ENCODE peak calls at places on chromosomes 11 and 22, in four cellular contexts. One of them, this sample, is unnamed.

GRCh38 chr22:45966320-45966891 is 10.6 kb downstream of the WNT7B start:
- DNase-seq in HepG2: no peak
- DNase-seq in WTC11: no peak
- DNase-seq in K562: no peak
- DNase-seq in this sample: no peak

GRCh38 chr22:36356708-36357694 is 30.8 kb downstream of the MYH9 start:
- DNase-seq in WTC11: no peak
- DNase-seq in HepG2: no peak
- DNase-seq in K562: no peak
- DNase-seq in this sample: no peak

GRCh38 chr11:130830563-130830950 is 85.7 kb downstream of the SNX19 start:
- DNase-seq in HepG2: no peak
- DNase-seq in WTC11: no peak
- DNase-seq in K562: no peak
- DNase-seq in this sample: no peak

GRCh38 chr11:36155770-36156485 is 133.3 kb downstream of the COMMD9 start:
- DNase-seq in K562: no peak
- DNase-seq in HepG2: no peak
- DNase-seq in WTC11: no peak
- DNase-seq in this sample: no peak

GRCh38 chr11:134656861-134657540 is 245.0 kb upstream of the B3GAT1 start:
- DNase-seq in WTC11: no peak
- DNase-seq in K562: no peak
- DNase-seq in HepG2: no peak
- DNase-seq in this sample: no peak

GRCh38 chr11:7905961-7906429 is 25.1 kb downstream of the OR10A6 start:
- DNase-seq in HepG2: no peak
- DNase-seq in K562: no peak
- DNase-seq in WTC11: no peak
- DNase-seq in this sample: no peak

GRCh38 chr11:46712874-46713576 is 6.0 kb upstream of the F2 start:
- DNase-seq in HepG2: no peak
- DNase-seq in K562: no peak
- DNase-seq in WTC11: no peak
- DNase-seq in this sample: no peak

GRCh38 chr11:125626381-125626950 is 1.5 kb downstream of the CHEK1 start:
- DNase-seq in WTC11: peak
- DNase-seq in K562: no peak
- DNase-seq in HepG2: peak
- DNase-seq in this sample: no peak

DNA sequence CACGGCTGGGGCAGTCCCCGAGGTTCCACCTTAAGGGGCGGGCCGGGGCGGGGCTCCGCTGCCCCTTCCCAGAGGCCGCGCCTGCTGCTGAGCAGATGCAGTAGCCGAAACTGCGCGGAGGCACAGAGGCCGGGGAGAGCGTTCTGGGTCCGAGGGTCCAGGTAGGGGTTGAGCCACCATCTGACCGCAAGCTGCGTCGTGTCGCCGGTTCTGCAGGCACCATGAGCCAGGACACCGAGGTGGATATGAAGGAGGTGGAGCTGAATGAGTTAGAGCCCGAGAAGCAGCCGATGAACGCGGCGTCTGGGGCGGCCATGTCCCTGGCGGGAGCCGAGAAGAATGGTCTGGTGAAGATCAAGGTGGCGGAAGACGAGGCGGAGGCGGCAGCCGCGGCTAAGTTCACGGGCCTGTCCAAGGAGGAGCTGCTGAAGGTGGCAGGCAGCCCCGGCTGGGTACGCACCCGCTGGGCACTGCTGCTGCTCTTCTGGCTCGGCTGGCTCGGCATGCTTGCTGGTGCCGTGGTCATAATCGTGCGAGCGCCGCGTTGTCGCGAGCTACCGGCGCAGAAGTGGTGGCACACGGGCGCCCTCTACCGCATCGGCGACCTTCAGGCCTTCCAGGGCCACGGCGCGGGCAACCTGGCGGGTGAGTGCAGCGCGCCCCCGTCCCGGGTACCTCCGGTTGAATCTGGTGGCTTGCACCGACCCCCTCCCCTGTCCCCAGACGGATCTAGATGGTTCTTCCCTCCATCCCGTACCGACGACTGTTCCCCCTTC is at the start of gene SLC3A2:
- DNase-seq in K562: peak
- DNase-seq in WTC11: peak
- DNase-seq in HepG2: peak
- DNase-seq in this sample: peak
- TF ChIP-seq SP1 in K562: peak
- TF ChIP-seq SP1 in WTC11: peak
- TF ChIP-seq SP1 in HepG2: peak
- TF ChIP-seq SP1 in this sample: no peak

DNA sequence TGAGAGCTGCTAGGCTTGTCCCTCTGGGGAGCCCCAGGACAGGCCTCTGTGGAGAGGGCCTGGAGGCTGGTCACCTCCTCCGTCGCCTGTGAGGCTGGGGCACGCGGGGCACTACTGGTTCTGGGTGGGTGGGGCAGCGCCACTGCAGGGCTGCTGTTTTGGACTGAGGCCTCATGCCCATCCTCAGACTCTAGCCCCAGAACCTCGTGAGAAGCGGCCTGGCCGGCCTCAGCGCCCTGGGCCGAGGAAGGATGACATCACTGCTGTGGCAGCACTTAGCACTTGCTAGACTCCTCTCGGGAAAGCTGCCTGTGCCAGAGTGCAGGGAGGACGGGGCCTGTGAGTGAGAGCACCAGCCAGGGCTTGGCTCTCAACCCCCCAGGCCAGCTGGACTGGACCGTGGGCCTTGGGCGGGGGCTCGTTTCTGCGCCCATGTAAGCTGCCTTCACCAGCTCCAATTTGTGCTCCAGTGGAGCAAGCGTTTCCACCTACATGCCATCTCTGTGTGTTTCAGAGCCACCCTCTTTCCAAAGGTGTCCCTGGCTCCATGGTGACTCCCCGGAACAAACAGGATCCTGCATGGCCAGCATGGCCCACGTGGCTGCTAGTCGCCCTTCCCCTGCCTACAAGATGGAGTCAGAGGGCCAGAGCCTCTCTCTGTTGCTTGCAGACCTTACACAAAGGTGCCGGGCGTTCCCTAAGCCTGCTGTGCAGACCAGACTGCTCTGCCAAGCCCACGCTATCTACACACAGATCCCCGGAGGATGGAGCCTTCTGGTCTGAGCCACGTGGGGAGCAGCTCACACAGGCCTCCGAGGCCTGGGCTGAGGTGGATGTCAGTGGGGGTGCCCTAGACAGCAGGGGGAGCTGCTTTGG is 102.9 kb downstream of the CTTN start:
- DNase-seq in WTC11: no peak
- DNase-seq in HepG2: no peak
- DNase-seq in K562: no peak
- DNase-seq in this sample: no peak
- TF ChIP-seq ELF4 in WTC11: no peak
- TF ChIP-seq ELF4 in HepG2: no peak
- TF ChIP-seq ELF4 in K562: no peak
- TF ChIP-seq ELF4 in this sample: no peak

GRCh38 chr11:122727101-122727929 is 71.8 kb downstream of the UBASH3B start:
- DNase-seq in HepG2: no peak
- DNase-seq in WTC11: no peak
- DNase-seq in K562: no peak
- DNase-seq in this sample: no peak
- TF ChIP-seq SP1 in HepG2: no peak
- TF ChIP-seq SP1 in WTC11: no peak
- TF ChIP-seq SP1 in K562: no peak
- TF ChIP-seq SP1 in this sample: no peak

GRCh38 chr11:64035081-64035524 is 628 bp upstream of the FLRT1 start:
- DNase-seq in K562: no peak
- DNase-seq in HepG2: no peak
- DNase-seq in WTC11: no peak
- DNase-seq in this sample: no peak

GRCh38 chr11:64037027-64037633 is 1.4 kb downstream of the FLRT1 start:
- DNase-seq in K562: no peak
- DNase-seq in WTC11: no peak
- DNase-seq in HepG2: no peak
- DNase-seq in this sample: no peak

GRCh38 chr11:64035581-64035980 is at the start of gene FLRT1:
- DNase-seq in K562: peak
- DNase-seq in WTC11: no peak
- DNase-seq in HepG2: no peak
- DNase-seq in this sample: peak

GRCh38 chr11:64034411-64034811 is 1.3 kb upstream of the FLRT1 start:
- DNase-seq in WTC11: peak
- DNase-seq in K562: peak
- DNase-seq in HepG2: no peak
- DNase-seq in this sample: no peak

DNA sequence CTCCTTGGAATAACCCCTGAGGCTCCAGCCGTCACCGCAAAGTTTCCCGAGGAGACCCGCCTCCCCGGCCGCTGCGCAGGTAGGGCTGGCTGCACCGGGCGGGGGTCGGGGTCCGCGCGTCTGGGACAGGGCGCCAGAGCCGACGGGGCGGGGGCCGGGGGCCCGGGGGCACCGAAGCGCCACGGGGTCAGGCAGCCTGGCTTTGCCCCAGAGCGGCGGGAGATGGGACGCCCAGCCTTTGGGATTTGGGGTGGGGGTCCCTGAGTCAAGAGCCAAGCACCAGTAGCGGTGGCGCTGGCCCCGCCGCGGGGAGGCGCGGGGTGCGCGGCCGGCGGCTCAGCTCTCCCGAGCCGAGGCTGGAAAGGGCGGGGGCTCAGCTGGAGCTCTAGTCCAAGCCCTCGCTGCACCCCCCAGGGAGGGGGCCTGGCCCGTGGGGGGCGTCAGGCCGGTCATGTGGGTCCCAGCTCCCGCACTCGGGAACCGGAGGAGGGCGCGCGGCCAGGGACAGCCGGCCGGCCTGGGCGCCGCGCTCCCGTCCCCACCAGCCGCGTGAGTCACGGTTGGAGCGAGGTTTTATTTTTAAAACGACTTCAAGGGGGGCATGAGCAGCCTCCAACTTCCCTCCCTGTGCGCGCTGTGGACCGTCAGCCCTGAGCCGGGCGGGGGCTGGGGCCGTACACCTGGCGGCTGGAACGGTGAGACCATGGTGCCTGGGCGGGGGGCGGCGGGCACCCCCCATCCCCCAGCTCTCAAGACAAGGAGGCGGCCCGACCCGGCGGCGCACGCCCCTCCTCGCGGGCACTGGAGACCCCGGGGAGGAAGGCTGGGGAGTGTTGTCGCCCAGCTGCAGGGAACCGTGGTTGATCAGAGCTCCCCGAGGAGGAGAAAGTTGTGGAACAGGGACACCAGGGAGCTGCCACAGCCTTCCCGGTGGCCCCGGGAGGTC is 623 bp downstream of the FLRT1 start:
- DNase-seq in HepG2: no peak
- DNase-seq in WTC11: no peak
- DNase-seq in K562: peak
- DNase-seq in this sample: peak
- TF ChIP-seq ELF4 in HepG2: no peak
- TF ChIP-seq ELF4 in WTC11: no peak
- TF ChIP-seq ELF4 in K562: no peak
- TF ChIP-seq ELF4 in this sample: no peak

GRCh38 chr11:1473011-1473628 is 13.5 kb downstream of the MOB2 start:
- DNase-seq in WTC11: no peak
- DNase-seq in HepG2: no peak
- DNase-seq in K562: no peak
- DNase-seq in this sample: no peak
- TF ChIP-seq SP1 in WTC11: no peak
- TF ChIP-seq SP1 in HepG2: no peak
- TF ChIP-seq SP1 in K562: no peak
- TF ChIP-seq SP1 in this sample: no peak

DNA sequence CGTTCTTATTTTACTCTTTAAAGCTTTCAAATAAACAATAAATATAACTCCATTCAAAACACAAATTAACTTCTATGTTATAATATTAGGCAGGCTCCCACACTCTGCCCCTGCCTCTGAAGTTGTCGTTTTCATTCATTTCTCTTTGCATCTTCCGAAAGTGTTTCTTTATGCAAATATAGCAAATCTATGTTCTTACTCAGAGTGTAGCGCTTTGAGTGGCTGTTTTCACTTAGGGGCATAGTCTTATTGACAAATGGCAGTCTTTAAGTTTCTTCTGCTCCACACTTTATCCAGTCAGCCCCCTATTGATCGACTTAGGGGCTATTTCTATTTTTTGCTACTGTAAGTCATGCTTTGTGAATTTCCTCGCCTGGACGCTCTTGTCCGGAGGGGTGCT is 45.3 kb upstream of the RTL6 start:
- DNase-seq in HepG2: no peak
- DNase-seq in K562: no peak
- DNase-seq in WTC11: no peak
- DNase-seq in this sample: no peak
- TF ChIP-seq ELF4 in HepG2: no peak
- TF ChIP-seq ELF4 in K562: no peak
- TF ChIP-seq ELF4 in WTC11: no peak
- TF ChIP-seq ELF4 in this sample: no peak

GRCh38 chr11:129637473-129637872 is 178.2 kb upstream of the TMEM45B start:
- DNase-seq in K562: no peak
- DNase-seq in WTC11: no peak
- DNase-seq in HepG2: no peak
- DNase-seq in this sample: no peak

GRCh38 chr11:129639300-129639699 is 176.3 kb upstream of the TMEM45B start:
- DNase-seq in K562: no peak
- DNase-seq in HepG2: peak
- DNase-seq in WTC11: no peak
- DNase-seq in this sample: no peak

GRCh38 chr11:129637983-129638776 is 177.5 kb upstream of the TMEM45B start:
- DNase-seq in WTC11: no peak
- DNase-seq in K562: no peak
- DNase-seq in HepG2: no peak
- DNase-seq in this sample: no peak

GRCh38 chr11:129643031-129643721 is 172.5 kb upstream of the TMEM45B start:
- DNase-seq in K562: no peak
- DNase-seq in WTC11: no peak
- DNase-seq in HepG2: no peak
- DNase-seq in this sample: no peak

GRCh38 chr11:129640671-129641070 is 175.0 kb upstream of the TMEM45B start:
- DNase-seq in HepG2: no peak
- DNase-seq in K562: no peak
- DNase-seq in WTC11: no peak
- DNase-seq in this sample: no peak
- TF ChIP-seq SP1 in HepG2: no peak
- TF ChIP-seq SP1 in K562: no peak
- TF ChIP-seq SP1 in WTC11: no peak
- TF ChIP-seq SP1 in this sample: no peak

DNA sequence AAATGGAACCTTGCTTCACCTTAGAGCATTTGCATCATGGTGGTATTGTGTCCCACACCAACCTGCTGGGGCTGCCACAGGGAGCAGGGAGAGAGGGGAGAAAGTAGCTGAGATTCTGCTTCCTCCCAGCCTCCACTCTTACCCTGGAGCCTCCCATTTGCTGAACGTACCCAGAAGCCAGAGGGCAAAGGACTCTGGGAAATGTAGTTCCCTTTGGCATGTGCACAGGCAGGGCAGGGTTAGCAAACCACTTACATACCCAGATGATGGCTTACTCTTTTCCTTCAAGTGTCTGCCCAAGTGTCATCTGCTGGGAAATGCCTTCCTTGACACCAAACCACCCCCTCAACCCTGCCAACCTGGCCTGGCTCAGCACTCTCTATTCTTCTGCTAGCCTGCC is 16.9 kb downstream of the SMIM38 start:
- DNase-seq in K562: no peak
- DNase-seq in HepG2: no peak
- DNase-seq in WTC11: no peak
- DNase-seq in this sample: no peak
- TF ChIP-seq ELF4 in K562: no peak
- TF ChIP-seq ELF4 in HepG2: no peak
- TF ChIP-seq ELF4 in WTC11: no peak
- TF ChIP-seq ELF4 in this sample: no peak